ENCODE peak calls at places on chromosomes 7 and 10, in nine cellular contexts. D, I, S, Q, E, Y, W, O and B are unnamed samples.

GRCh38 chr7:151249732-151250072 is 1.2 kb upstream of the SMARCD3 start:
- DNase-seq in W (no peak), Q (peak; percentile 80), Y (no peak), O (peak; percentile 75), D (peak; percentile 39), E (no peak), I (peak; percentile 48), S (no peak), B (peak; percentile 83)

GRCh38 chr7:99440195-99440594 is 1.5 kb downstream of the CPSF4 start:
- DNase-seq in E (no peak), W (no peak), Q (no peak), D (peak; percentile 18), S (no peak), I (no peak), O (no peak), Y (no peak), B (no peak)

GRCh38 chr7:27802977-27803376 is 63.0 kb downstream of the TAX1BP1 start:
- DNase-seq in O (no peak), E (no peak), D (no peak), Y (no peak), W (no peak), I (no peak), Q (no peak), S (no peak), B (no peak)

GRCh38 chr10:70362357-70362756 is 20.1 kb downstream of the LRRC20 start:
- DNase-seq in O (no peak), W (peak; percentile 38), Y (no peak), I (no peak), Q (no peak), E (no peak), D (no peak), S (no peak), B (no peak)

GRCh38 chr7:24653316-24654085 is 80.2 kb downstream of the PALS2 start:
- DNase-seq in S (no peak), O (no peak), I (no peak), D (no peak), W (no peak), Y (peak; percentile 34), E (no peak), Q (no peak), B (peak; percentile 9)

GRCh38 chr7:143172354-143172753 is 10.9 kb upstream of the TAS2R39 start:
- DNase-seq in D (no peak), W (no peak), E (peak; percentile 87), Q (peak; percentile 33), O (no peak), Y (peak; percentile 5), I (peak; percentile 66), S (no peak), B (peak; percentile 92)

GRCh38 chr10:32327364-32327691 is 19.6 kb downstream of the EPC1 start:
- DNase-seq in D (no peak), W (no peak), E (no peak), O (no peak), Q (no peak), Y (no peak), I (no peak), S (no peak), B (no peak)

GRCh38 chr7:115387168-115387567 is 465.3 kb downstream of the MDFIC start:
- DNase-seq in Y (no peak), S (no peak), D (no peak), Q (no peak), O (no peak), E (no peak), W (no peak), I (no peak), B (no peak)

GRCh38 chr10:63208981-63209380 is 75.9 kb downstream of the NRBF2 start:
- DNase-seq in I (no peak), W (no peak), Y (peak; percentile 73), O (no peak), D (peak; percentile 75), E (no peak), Q (no peak), S (no peak), B (peak; percentile 78)

GRCh38 chr10:27745719-27746363 is at the start of gene MKX:
- DNase-seq in W (no peak), D (peak; percentile 44), I (peak; percentile 37), Y (peak; percentile 13), Q (peak; percentile 23), O (peak; percentile 74), S (no peak), E (no peak), B (peak; percentile 51)

GRCh38 chr7:80589561-80590083 is 48.8 kb upstream of the CD36 start:
- DNase-seq in D (no peak), W (no peak), Y (peak; percentile 69), E (no peak), I (no peak), Q (no peak), O (no peak), S (no peak), B (no peak)

GRCh38 chr10:43108951-43109350 is 29.3 kb upstream of the CSGALNACT2 start:
- DNase-seq in O (no peak), W (no peak), E (no peak), Q (no peak), D (no peak), Y (no peak), I (no peak), S (no peak), B (no peak)

GRCh38 chr7:106071356-106071998 is 40.6 kb downstream of the SYPL1 start:
- DNase-seq in E (no peak), D (no peak), O (no peak), S (peak; percentile 90), Y (peak; percentile 79), I (peak; percentile 68), Q (peak; percentile 14), W (peak; percentile 89), B (peak; percentile 18)

GRCh38 chr7:42856605-42856987 is 55.3 kb downstream of the C7orf25 start:
- DNase-seq in D (no peak), Y (no peak), S (no peak), W (no peak), E (no peak), Q (no peak), I (no peak), O (no peak), B (no peak)

GRCh38 chr7:105776068-105776790 is 100.2 kb downstream of the ATXN7L1 start:
- DNase-seq in O (no peak), D (peak; percentile 100), W (no peak), Q (peak; percentile 96), S (no peak), E (no peak), I (peak; percentile 39), Y (peak; percentile 47), B (peak; percentile 19)

GRCh38 chr7:48004598-48004997 is 24.3 kb downstream of the SUN3 start:
- DNase-seq in W (no peak), S (no peak), O (no peak), E (no peak), I (no peak), Q (no peak), Y (no peak), D (no peak), B (no peak)

GRCh38 chr7:108181073-108181985 is 51.2 kb upstream of the LAMB4 start:
- DNase-seq in S (no peak), Y (peak; percentile 86), I (no peak), D (peak; percentile 67), E (no peak), O (no peak), W (no peak), Q (no peak), B (no peak)

GRCh38 chr10:114100848-114101741 is 57.4 kb downstream of the ADRB1 start:
- DNase-seq in S (no peak), Q (peak; percentile 34), D (peak; percentile 19), Y (peak; percentile 40), I (no peak), E (no peak), O (no peak), W (no peak), B (peak; percentile 30)

GRCh38 chr7:130207642-130208041 is at the start of gene SSMEM1:
- DNase-seq in S (no peak), W (no peak), D (peak; percentile 84), Y (no peak), I (no peak), O (no peak), E (no peak), Q (no peak), B (no peak)

GRCh38 chr7:15929406-15929805 is 242.9 kb upstream of the MEOX2 start:
- DNase-seq in S (no peak), W (no peak), E (no peak), Q (no peak), D (no peak), O (no peak), I (no peak), Y (no peak), B (no peak)
- H3K27me3 ChIP-seq in S (no peaks in the 10 kb centered on the region), W (no peaks in the 10 kb centered on the region), E (no peaks in the 10 kb centered on the region), Q (no peaks in the 10 kb centered on the region), D (no peaks in the 10 kb centered on the region), O (no peaks in the 10 kb centered on the region), I (no peaks in the 10 kb centered on the region), Y (peaks cover 2% of the 10 kb centered on the region), B (no peaks in the 10 kb centered on the region)

GRCh38 chr10:3761111-3761686 is 23.8 kb downstream of the KLF6 start:
- DNase-seq in Q (no peak), W (no peak), Y (no peak), O (no peak), E (peak; percentile 31), D (peak; percentile 29), I (no peak), S (no peak), B (no peak)
- TF ChIP-seq POLR2A in Q (no peak), W (no peak), Y (no peak), O (no peak), E (no peak), D (no peak), I (no peak), S (no peak), B (no peak)

DNA sequence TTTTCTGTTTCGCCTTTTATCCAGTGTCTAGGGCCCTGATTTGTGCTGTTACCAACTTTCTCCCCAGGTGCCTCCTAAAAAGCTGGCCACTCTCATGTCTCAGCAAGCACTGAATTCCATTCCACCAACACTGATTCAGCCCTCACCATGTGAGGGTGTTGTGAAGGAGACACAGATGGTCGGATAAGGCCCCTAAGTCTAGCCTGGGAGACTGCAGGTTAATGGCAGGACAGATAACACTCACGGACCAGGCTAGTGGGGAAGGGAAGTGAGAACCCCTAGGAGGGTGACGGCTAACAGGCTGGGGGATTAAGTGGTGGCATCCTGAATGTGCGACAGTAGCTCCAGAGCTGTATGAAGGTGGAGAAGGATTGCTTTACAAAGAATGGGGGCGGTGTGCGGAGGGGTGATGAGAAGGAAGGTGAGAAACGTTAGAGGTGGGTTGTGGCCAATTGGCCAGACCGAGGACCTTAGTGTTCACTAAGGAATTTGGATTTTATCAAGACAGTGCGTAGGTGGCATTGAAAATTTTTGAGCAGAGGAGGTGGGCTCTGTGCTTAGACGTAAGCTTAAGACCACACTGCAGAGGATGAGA is 3.8 kb upstream of the DUSP5 start:
- DNase-seq in O (no peak), Q (no peak), I (no peak), D (peak; percentile 42), W (no peak), E (no peak), Y (no peak), S (no peak), B (no peak)
- H3K27me3 ChIP-seq in O (no peaks in the 10 kb centered on the region), Q (no peaks in the 10 kb centered on the region), I (peaks cover 29% of the 10 kb centered on the region), D (no peaks in the 10 kb centered on the region), W (peaks cover 43% of the 10 kb centered on the region), E (no peaks in the 10 kb centered on the region), Y (no peaks in the 10 kb centered on the region), S (no peaks in the 10 kb centered on the region), B (no peaks in the 10 kb centered on the region)

DNA sequence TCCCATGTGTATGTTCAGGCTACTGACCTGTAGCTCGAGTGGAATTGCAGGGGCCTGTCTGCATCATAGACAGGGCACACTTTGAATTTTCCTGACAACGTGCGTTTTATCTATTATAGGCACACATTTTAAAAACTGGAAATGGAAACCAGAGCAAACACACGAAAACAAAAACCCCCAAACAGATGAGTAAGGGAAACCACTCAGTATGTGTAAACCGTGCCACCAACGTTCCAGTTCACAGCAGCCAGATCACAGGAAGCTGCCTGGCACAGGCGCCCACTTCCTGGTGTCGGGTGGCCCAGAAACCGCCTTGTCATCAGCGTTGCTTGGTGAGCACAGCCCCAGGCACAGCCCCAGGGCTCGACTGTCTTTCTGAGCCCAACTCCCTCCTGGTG is 34.5 kb upstream of the DNAJB6 start:
- DNase-seq in D (peak; percentile 33), S (no peak), Y (no peak), W (peak; percentile 96), Q (peak; percentile 65), E (no peak), O (no peak), I (peak; percentile 67), B (peak; percentile 27)
- TF ChIP-seq POLR2A in D (no peak), S (no peak), Y (no peak), W (no peak), Q (no peak), E (no peak), O (no peak), I (peak; percentile 19), B (no peak)